ENCODE peak calls at places on chromosomes 7 and 10, in seven cellular contexts. Y is uterus, Q is Peyer's patch, Z is heart right ventricle, N is left ventricle myocardium inferior, A is GM23338, M is IMR-90. B is an unnamed sample.

GRCh38 chr10:101550965-101551364 is 37.1 kb downstream of the POLL start:
- DNase-seq in Y (no peak), Q (no peak), Z (no peak), N (no peak), A (no peak), M (no peak), B (no peak)

GRCh38 chr10:119680668-119681070 is 29.5 kb downstream of the BAG3 start:
- DNase-seq in Y (no peak), Q (no peak), Z (no peak), N (no peak), A (no peak), M (peak; percentile 30), B (no peak)

GRCh38 chr10:6239213-6239991 is 36.7 kb downstream of the PFKFB3 start:
- DNase-seq in Y (peak; percentile 51), Q (no peak), Z (no peak), N (no peak), A (no peak), M (peak; percentile 99), B (no peak)

GRCh38 chr10:35027567-35027966 is 62.6 kb downstream of the CUL2 start:
- DNase-seq in Y (no peak), Q (no peak), Z (no peak), N (no peak), A (peak; percentile 45), M (peak; percentile 39), B (peak; percentile 45)

GRCh38 chr10:132450825-132451505 is 54.0 kb downstream of the PWWP2B start:
- DNase-seq in Y (peak; percentile 27), Q (no peak), Z (peak; percentile 9), N (no peak), A (no peak), M (no peak), B (no peak)

GRCh38 chr10:96470108-96470743 is 43.5 kb downstream of the TLL2 start:
- DNase-seq in Y (no peak), Q (no peak), Z (no peak), N (no peak), A (peak; percentile 83), M (peak; percentile 25), B (peak; percentile 54)

GRCh38 chr10:129293991-129294700 is 172.9 kb upstream of the MGMT start:
- DNase-seq in Y (no peak), Q (no peak), Z (no peak), N (no peak), A (no peak), M (no peak), B (peak; percentile 30)

GRCh38 chr10:128087884-128088695 is 38.1 kb downstream of the MKI67 start:
- DNase-seq in Y (no peak), Q (no peak), Z (no peak), N (no peak), A (peak; percentile 57), M (no peak), B (no peak)

GRCh38 chr10:83542774-83543291 is 596.5 kb upstream of the GHITM start:
- DNase-seq in Y (no peak), Q (no peak), Z (no peak), N (no peak), A (no peak), M (no peak), B (no peak)

GRCh38 chr10:133091316-133091715 is 3.6 kb downstream of the ADGRA1 start:
- DNase-seq in Y (no peak), Q (no peak), Z (no peak), N (no peak), A (no peak), M (no peak), B (no peak)

GRCh38 chr10:17249820-17250219 is 21.8 kb downstream of the VIM start:
- DNase-seq in Y (no peak), Q (no peak), Z (no peak), N (no peak), A (peak; percentile 30), M (peak; percentile 34), B (peak; percentile 48)

GRCh38 chr10:50224330-50224952 is 26.9 kb downstream of the ASAH2 start:
- DNase-seq in Y (no peak), Q (no peak), Z (no peak), N (no peak), A (peak; percentile 78), M (peak; percentile 74), B (peak; percentile 71)

GRCh38 chr10:5611899-5612680 is 54.3 kb downstream of the ASB13 start:
- DNase-seq in Y (no peak), Q (no peak), Z (no peak), N (no peak), A (no peak), M (no peak), B (no peak)

DNA sequence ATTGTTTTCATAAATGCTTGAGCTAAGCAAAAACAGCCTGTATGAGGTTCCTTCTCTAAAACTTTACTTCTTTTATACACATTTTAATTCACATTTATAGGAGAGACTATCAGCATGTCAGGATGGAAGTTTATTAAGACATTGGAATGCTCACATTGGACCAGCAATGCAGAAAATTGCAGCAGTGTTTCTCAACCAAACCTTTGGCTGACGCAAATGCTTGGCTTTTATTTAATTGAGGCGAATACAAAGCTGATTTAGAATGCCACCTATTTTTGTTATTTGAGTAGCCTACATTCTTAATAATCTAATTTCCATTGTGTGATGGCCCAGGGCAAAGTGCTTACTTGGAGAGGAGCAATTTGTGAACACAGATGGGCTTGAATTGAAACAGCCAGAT is 283.2 kb downstream of the ARL4A start:
- DNase-seq in Y (no peak), Q (no peak), Z (no peak), N (no peak), A (no peak), M (peak; percentile 4), B (no peak)
- TF ChIP-seq CTCF in Y (no peak), Q (no peak), Z (no peak), N (no peak), A (no peak), M (no peak), B (no peak)

GRCh38 chr7:133052826-133053225 is 29.1 kb downstream of the CHCHD3 start:
- DNase-seq in Y (no peak), Q (no peak), Z (no peak), N (no peak), A (no peak), M (no peak), B (peak; percentile 24)
- H3K27ac ChIP-seq in Y (peak overlapping the region; percentile 78), Q (peak overlapping the region; percentile 30), Z (peak overlapping the region; percentile 82), N (peak overlapping the region; percentile 80), A (no peak overlapping the region), M (peak overlapping the region; percentile 94), B (no peak overlapping the region)

DNA sequence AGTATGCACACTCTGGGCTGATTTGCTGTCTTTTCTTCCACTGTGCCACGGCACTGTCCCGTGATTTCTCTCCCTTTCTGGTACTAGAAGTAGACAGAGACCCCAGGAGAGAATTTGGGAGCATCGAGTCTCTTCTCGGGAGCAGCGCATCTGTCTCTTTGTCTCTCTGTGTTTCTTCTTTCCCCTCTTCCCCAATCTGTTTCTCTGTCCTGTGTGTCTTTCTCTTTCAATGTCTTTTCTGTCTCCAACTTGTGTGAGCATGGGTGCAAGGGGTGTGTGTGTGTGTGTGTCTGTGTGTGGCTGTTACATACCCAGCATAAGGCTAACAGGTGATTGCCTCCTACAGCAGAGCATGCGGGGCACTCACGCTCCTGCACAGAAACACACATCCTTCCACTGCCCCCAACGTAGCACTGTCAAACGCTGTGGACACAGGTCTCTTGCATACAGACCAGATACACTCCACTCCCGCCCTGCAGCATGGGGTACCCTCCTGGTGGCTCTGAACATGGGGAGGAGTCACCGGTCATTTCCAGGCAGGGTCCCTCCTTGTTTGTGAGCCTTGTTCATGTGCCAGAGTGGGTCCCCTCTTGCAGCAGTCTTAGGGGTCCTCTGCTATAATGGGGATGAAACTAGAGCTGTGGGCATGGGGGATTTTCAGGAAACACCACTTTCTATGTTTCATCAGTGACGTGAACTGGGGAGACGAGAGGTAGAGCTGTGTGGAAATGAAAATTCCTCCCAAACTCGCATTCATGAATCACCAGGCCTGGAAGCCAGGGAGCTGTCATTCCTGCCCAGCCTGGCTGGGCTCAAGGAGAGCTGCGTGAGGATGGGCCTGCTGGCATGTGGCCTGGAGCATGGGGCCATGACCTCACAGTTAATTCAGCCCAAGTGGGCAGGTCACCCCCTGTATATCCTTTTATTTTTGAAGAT is 955 bp downstream of the ADAMTS14 start:
- DNase-seq in Y (peak; percentile 65), Q (no peak), Z (peak; percentile 57), N (peak; percentile 53), A (peak; percentile 39), M (peak; percentile 75), B (no peak)
- H3K4me3 ChIP-seq in Y (no peak overlapping the region), Q (peak overlapping the region; percentile 11), Z (peak overlapping the region; percentile 6), N (peak overlapping the region; percentile 67), A (peak overlapping the region; percentile 64), M (peak overlapping the region; percentile 38), B (peak overlapping the region; percentile 37)

GRCh38 chr7:55592492-55592891 is 20.2 kb upstream of the VOPP1 start:
- DNase-seq in Y (no peak), Q (no peak), Z (no peak), N (no peak), A (no peak), M (no peak), B (no peak)

GRCh38 chr7:55593172-55593514 is 20.8 kb upstream of the VOPP1 start:
- DNase-seq in Y (no peak), Q (no peak), Z (no peak), N (no peak), A (no peak), M (no peak), B (no peak)

GRCh38 chr7:55594414-55594813 is 22.1 kb upstream of the VOPP1 start:
- DNase-seq in Y (no peak), Q (no peak), Z (no peak), N (no peak), A (no peak), M (no peak), B (no peak)

GRCh38 chr7:55594870-55595269 is 22.6 kb upstream of the VOPP1 start:
- DNase-seq in Y (no peak), Q (no peak), Z (no peak), N (no peak), A (no peak), M (no peak), B (no peak)

DNA sequence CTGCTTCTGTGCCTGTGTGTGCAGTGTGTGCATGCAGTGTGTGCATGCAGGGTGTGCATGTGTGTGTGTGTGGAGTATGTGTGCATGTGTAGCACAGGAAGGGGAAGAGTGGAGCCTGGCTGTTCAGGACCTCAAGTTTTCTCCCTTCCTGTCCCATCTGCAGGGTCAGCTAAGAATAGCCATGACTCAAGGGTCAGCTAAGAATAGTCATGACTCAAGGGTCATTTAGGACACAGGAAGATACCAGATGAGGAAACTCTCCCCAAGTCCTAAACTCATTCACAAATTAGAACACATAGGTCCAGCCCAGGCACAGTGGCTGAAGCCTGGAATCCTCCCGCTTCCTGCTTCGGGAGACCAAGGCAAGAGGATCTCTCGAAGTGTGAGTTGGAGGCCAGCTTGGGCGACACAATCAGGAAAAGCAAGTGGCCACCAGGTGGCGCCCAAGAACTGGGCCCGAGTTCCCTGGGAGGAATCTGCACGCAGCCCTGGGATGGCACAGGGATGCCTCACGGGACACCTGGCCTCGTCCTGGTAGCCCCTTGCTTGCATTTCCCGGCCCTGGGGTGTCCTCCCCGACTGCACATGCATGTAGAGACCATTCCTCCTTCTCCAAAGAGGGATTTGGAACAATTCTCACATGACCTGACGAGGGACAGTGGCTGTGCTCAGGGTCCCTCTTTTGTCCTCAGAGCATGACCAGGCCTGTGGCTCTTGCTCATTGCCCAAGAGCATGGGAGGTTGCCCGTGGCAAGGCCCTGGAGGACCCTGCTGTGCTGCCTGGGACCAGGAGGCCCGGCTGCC is 21.4 kb upstream of the VOPP1 start:
- DNase-seq in Y (peak; percentile 55), Q (peak; percentile 70), Z (peak; percentile 73), N (peak; percentile 57), A (peak; percentile 87), M (peak; percentile 77), B (peak; percentile 55)
- TF ChIP-seq CTCF in Y (peak; percentile 42), Q (peak; percentile 83), Z (peak; percentile 68), N (peak; percentile 71), A (peak; percentile 88), M (peak; percentile 61), B (peak; percentile 74)